ENCODE peak calls at places on chromosomes 11 and 22, in seven cellular contexts. A is mesenchymal stem cell, X is IMR-90, I is neuronal stem cell, R is trophoblast cell, S is H9, O is H1. Q is an unnamed sample.

GRCh38 chr22:24146190-24146616 is 35.1 kb upstream of the SUSD2 start:
- DNase-seq in A (peak), X (peak), I (no peak), R (no peak), S (peak), O (no peak), Q (peak)

GRCh38 chr11:64787526-64788320 is 9.4 kb upstream of the SF1 start:
- DNase-seq in A (peak), X (peak), I (no peak), R (peak), S (peak), O (no peak), Q (peak)

GRCh38 chr11:45154276-45154675 is 7.8 kb downstream of the PRDM11 start:
- DNase-seq in A (no peak), X (no peak), I (no peak), R (no peak), S (no peak), O (no peak), Q (no peak)

GRCh38 chr11:31445621-31446020 is 63.8 kb downstream of the IMMP1L start:
- DNase-seq in A (no peak), X (no peak), I (no peak), R (peak), S (no peak), O (no peak), Q (no peak)

GRCh38 chr11:113725883-113726405 is 19.8 kb upstream of the TMPRSS5 start:
- DNase-seq in A (no peak), X (no peak), I (no peak), R (no peak), S (no peak), O (no peak), Q (no peak)

GRCh38 chr22:41380993-41381328 is 781 bp upstream of the TEF start:
- DNase-seq in A (peak), X (peak), I (no peak), R (peak), S (no peak), O (no peak), Q (no peak)

GRCh38 chr22:24140357-24140756 is 40.9 kb upstream of the SUSD2 start:
- DNase-seq in A (no peak), X (peak), I (no peak), R (no peak), S (no peak), O (no peak), Q (no peak)

GRCh38 chr11:1231396-1232327 is 8.8 kb downstream of the MUC5B start:
- DNase-seq in A (no peak), X (no peak), I (no peak), R (no peak), S (peak), O (no peak), Q (no peak)

GRCh38 chr11:111358038-111359001 is 20.8 kb downstream of the POU2AF1 start:
- DNase-seq in A (no peak), X (no peak), I (no peak), R (no peak), S (no peak), O (no peak), Q (no peak)

GRCh38 chr22:49724893-49725489 is 102.7 kb downstream of the BRD1 start:
- DNase-seq in A (peak), X (peak), I (peak), R (no peak), S (peak), O (no peak), Q (peak)

GRCh38 chr22:48517039-48518030 is 1310.3 kb downstream of the BRD1 start:
- DNase-seq in A (no peak), X (no peak), I (no peak), R (no peak), S (no peak), O (no peak), Q (no peak)

GRCh38 chr22:23478175-23478574 is 101.9 kb downstream of the IGLL1 start:
- DNase-seq in A (peak), X (no peak), I (no peak), R (peak), S (no peak), O (no peak), Q (no peak)

GRCh38 chr22:46721716-46722115 is 16.3 kb downstream of the CERK start:
- DNase-seq in A (no peak), X (no peak), I (no peak), R (no peak), S (no peak), O (no peak), Q (no peak)

GRCh38 chr22:26174280-26174679 is 5.0 kb downstream of the SEZ6L start:
- DNase-seq in A (no peak), X (no peak), I (no peak), R (no peak), S (peak), O (peak), Q (peak)

GRCh38 chr22:50483977-50484853 is 2.4 kb upstream of the MIOX start:
- DNase-seq in A (no peak), X (no peak), I (no peak), R (no peak), S (no peak), O (no peak), Q (no peak)

GRCh38 chr11:6813651-6814050 is 14.2 kb upstream of the OR6A2 start:
- DNase-seq in A (no peak), X (no peak), I (no peak), R (no peak), S (no peak), O (no peak), Q (no peak)

GRCh38 chr11:115613986-115614625 is 109.9 kb upstream of the CADM1 start:
- DNase-seq in A (peak), X (peak), I (no peak), R (peak), S (no peak), O (no peak), Q (no peak)

GRCh38 chr11:74011360-74012071 is 2.6 kb upstream of the UCP3 start:
- DNase-seq in A (peak), X (peak), I (no peak), R (no peak), S (no peak), O (no peak), Q (no peak)

GRCh38 chr11:82043316-82043715 is 690.3 kb downstream of the FAM181B start:
- DNase-seq in A (no peak), X (no peak), I (no peak), R (no peak), S (no peak), O (no peak), Q (no peak)

GRCh38 chr22:28441720-28442263 is 237.8 kb downstream of the TTC28 start:
- DNase-seq in A (no peak), X (no peak), I (peak), R (no peak), S (no peak), O (no peak), Q (no peak)

GRCh38 chr11:120209750-120210650 is 832 bp upstream of the OAF start:
- DNase-seq in A (peak), X (no peak), I (no peak), R (no peak), S (no peak), O (no peak), Q (no peak)

GRCh38 chr11:64759722-64760719 is at the start of gene PYGM:
- DNase-seq in A (peak), X (no peak), I (peak), R (no peak), S (peak), O (peak), Q (peak)

GRCh38 chr11:28835790-28836189 is 727.6 kb downstream of the METTL15 start:
- DNase-seq in A (peak), X (peak), I (no peak), R (no peak), S (no peak), O (no peak), Q (peak)

GRCh38 chr11:59172345-59173079 is 580 bp downstream of the DTX4 start:
- DNase-seq in A (no peak), X (no peak), I (no peak), R (peak), S (peak), O (no peak), Q (peak)

GRCh38 chr22:26995222-26995621 is 337.8 kb downstream of the MIAT start:
- DNase-seq in A (no peak), X (no peak), I (no peak), R (no peak), S (no peak), O (no peak), Q (no peak)

GRCh38 chr11:19988598-19988997 is 171.7 kb downstream of the DBX1 start:
- DNase-seq in A (peak), X (peak), I (no peak), R (peak), S (peak), O (peak), Q (peak)

GRCh38 chr11:111735262-111736116 is 30.7 kb downstream of the PPP2R1B start:
- DNase-seq in A (peak), X (peak), I (no peak), R (peak), S (no peak), O (no peak), Q (peak)

GRCh38 chr22:48701296-48702030 is 1126.2 kb downstream of the BRD1 start:
- DNase-seq in A (no peak), X (no peak), I (no peak), R (no peak), S (no peak), O (no peak), Q (no peak)

GRCh38 chr22:27879923-27880322 is 39.1 kb downstream of the PITPNB start:
- DNase-seq in A (peak), X (peak), I (no peak), R (no peak), S (no peak), O (no peak), Q (peak)

GRCh38 chr11:9733212-9733611 is 69.3 kb downstream of the SWAP70 start:
- DNase-seq in A (no peak), X (no peak), I (no peak), R (no peak), S (no peak), O (no peak), Q (no peak)
- H3K23ac ChIP-seq in A (no peak), X (no peak), I (no peak), R (no peak), S (no peak), O (no peak), Q (no peak)

DNA sequence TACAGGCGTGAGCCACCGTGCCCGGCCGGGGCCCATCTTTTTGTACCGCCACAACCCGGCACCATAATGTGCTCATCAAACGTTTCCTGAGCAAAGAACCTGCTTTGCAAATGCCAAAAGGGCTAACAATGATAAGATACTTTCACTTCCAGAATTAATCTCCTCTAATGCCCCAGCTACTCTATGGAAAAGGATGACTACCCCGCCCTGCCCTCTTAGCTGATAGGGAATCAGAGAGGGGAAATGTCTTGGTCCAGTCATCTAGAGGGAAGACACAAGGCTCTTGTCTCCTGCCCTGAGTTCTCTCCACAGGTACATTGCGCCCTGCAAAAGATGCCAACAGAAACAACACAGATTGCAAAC is 594 bp downstream of the TTLL1 start:
- DNase-seq in A (no peak), X (no peak), I (no peak), R (no peak), S (no peak), O (no peak), Q (no peak)
- H3K27ac ChIP-seq in A (no peak), X (peak), I (no peak), R (no peak), S (no peak), O (no peak), Q (no peak)

DNA sequence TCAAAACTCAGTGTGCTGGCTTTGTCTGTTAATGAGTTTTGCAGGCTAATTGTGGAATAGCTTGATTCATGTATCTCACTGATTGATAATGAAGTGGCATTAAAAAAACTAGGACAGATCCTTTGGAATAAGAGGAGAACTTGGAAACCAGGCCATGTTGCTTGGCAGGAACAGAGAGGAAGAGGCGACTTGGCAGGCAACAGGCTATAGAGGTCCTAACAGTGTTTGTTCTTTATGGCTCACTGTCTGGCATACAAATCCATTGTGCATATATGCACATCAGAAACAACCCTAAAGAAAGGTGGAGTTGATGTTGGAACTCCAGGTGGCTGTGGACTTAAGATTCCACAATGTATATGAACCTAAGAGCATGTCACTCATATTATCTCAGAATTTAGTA is 17.5 kb upstream of the OR9I1 start:
- DNase-seq in A (no peak), X (no peak), I (no peak), R (no peak), S (no peak), O (no peak), Q (no peak)
- H3K23ac ChIP-seq in A (no peak), X (no peak), I (no peak), R (no peak), S (no peak), O (no peak), Q (no peak)

GRCh38 chr22:37024339-37025157 is 5.0 kb downstream of the MPST start:
- DNase-seq in A (no peak), X (no peak), I (no peak), R (no peak), S (no peak), O (no peak), Q (no peak)

GRCh38 chr22:37023743-37024338 is 4.3 kb downstream of the MPST start:
- DNase-seq in A (no peak), X (no peak), I (no peak), R (no peak), S (no peak), O (no peak), Q (no peak)

GRCh38 chr22:37026325-37026724 is 6.8 kb downstream of the MPST start:
- DNase-seq in A (no peak), X (no peak), I (no peak), R (peak), S (no peak), O (no peak), Q (no peak)

GRCh38 chr22:37027556-37027955 is 8.0 kb downstream of the MPST start:
- DNase-seq in A (no peak), X (no peak), I (no peak), R (no peak), S (no peak), O (no peak), Q (no peak)

GRCh38 chr22:37025500-37026070 is 6.0 kb downstream of the MPST start:
- DNase-seq in A (no peak), X (no peak), I (no peak), R (peak), S (no peak), O (no peak), Q (no peak)
- H3K27ac ChIP-seq in A (no peak), X (no peak), I (no peak), R (no peak), S (no peak), O (no peak), Q (no peak)

GRCh38 chr11:102201776-102202175 is 91.5 kb downstream of the YAP1 start:
- DNase-seq in A (no peak), X (no peak), I (no peak), R (no peak), S (no peak), O (no peak), Q (no peak)
- H3K23ac ChIP-seq in A (no peak), X (no peak), I (no peak), R (no peak), S (no peak), O (no peak), Q (no peak)